ENCODE peak calls at places on chromosomes 13 and 19, in six cellular contexts. N, A, F, M, U and J are unnamed samples. For H3K4me1 and H3K27me3, the result is how much of the 10 kb centered on the place peaks cover.

GRCh38 chr13:22848539-22849052 is 332.2 kb upstream of the SGCG start:
- DNase-seq in N (no peak), A (no peak), F (no peak), M (no peak), U (no peak), J (no peak)

GRCh38 chr13:25276748-25277147 is 10.5 kb downstream of the MTMR6 start:
- DNase-seq in N (no peak), A (no peak), F (no peak), M (no peak), U (no peak), J (no peak)

GRCh38 chr13:46134961-46135522 is 30.2 kb upstream of the CPB2 start:
- DNase-seq in N (no peak), A (no peak), F (no peak), M (no peak), U (peak), J (no peak)

GRCh38 chr13:30334663-30335386 is 27.5 kb upstream of the KATNAL1 start:
- DNase-seq in N (peak), A (no peak), F (peak), M (peak), U (peak), J (no peak)

GRCh38 chr19:2043864-2044708 is 7.0 kb downstream of the MKNK2 start:
- DNase-seq in N (no peak), A (no peak), F (no peak), M (no peak), U (no peak), J (peak)

GRCh38 chr13:30923423-30923822 is 9.0 kb upstream of the TEX26 start:
- DNase-seq in N (no peak), A (no peak), F (no peak), M (no peak), U (no peak), J (no peak)

GRCh38 chr13:83819611-83820010 is 62.7 kb downstream of the SLITRK1 start:
- DNase-seq in N (no peak), A (no peak), F (no peak), M (no peak), U (no peak), J (no peak)

GRCh38 chr19:49492573-49493411 is 3.4 kb upstream of the RPS11 start:
- DNase-seq in N (no peak), A (no peak), F (no peak), M (no peak), U (no peak), J (no peak)

GRCh38 chr13:74115138-74115537 is 19.1 kb downstream of the KLF12 start:
- DNase-seq in N (no peak), A (no peak), F (no peak), M (no peak), U (no peak), J (no peak)

GRCh38 chr19:41218615-41219507 is at the start of gene AXL:
- DNase-seq in N (no peak), A (peak), F (peak), M (peak), U (peak), J (peak)

DNA sequence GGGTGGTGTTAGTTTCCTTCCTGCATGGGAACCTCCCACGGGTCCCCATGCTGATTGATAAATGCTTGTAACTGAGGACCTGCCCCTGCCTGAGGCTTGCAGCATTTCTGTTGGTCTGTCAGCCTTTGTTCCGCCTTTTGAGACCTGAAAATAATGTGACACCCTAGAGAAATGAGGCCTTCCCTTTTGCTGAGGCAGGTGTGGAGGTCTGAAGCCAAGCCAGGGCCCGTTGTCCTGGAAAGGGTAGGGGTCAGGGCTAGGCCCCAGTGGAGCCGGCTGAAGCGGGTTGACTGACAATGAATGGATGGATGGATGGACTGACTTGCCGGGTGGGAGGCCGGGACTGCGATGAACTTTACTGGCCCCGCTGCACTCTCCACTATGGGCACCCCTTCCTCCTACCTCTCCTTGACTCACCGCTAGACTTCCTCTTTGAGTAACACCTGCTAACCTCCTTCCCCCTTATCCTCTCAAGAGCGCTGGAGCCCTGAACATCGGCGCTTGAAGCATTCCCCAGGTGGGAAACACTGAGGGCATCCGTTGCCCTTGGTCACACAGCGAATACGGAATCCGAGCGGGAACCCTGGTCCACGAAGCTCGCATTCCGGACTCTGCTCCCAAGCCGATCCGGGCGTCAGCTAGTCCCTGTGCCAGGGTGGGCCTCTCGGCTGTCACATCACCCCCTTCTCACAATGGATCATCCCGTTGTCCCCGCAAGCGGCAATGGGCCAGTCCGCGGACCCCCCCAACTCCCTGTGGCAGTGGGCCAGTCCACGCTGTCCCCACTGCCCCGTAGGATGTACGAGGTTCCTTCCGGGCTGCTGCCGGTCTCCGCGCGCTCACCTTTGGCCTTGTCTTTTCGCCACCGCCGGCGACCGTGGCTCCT is 4.4 kb downstream of the LIPE start:
- DNase-seq in N (peak), A (no peak), F (no peak), M (no peak), U (no peak), J (no peak)
- H3K4me1 ChIP-seq in N (under half), A (under half), F (under half), M (under half), U (under half), J (under half)

DNA sequence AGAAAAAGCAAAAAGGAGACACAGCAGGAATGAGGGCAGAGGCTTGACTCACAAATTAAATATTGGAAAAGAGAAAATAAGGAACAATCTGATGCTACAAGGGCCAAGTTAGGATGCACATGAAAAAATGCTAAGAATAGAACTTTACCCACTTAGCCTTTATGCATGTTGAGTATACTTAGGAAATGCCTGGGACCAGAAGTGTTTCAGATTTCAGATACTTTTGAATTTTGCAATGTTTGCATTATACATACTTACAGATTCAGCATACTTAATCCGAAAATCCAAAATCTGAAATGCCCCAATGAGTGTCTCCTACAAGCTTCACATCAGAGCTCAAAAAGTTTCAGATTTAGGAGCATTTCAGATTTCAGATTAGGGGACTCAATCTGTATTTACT is 262.3 kb downstream of the ABCC4 start:
- DNase-seq in N (no peak), A (no peak), F (no peak), M (no peak), U (no peak), J (no peak)
- H3K27me3 ChIP-seq in N (under half), A (under half), F (under half), M (under half), U (under half), J (under half)

DNA sequence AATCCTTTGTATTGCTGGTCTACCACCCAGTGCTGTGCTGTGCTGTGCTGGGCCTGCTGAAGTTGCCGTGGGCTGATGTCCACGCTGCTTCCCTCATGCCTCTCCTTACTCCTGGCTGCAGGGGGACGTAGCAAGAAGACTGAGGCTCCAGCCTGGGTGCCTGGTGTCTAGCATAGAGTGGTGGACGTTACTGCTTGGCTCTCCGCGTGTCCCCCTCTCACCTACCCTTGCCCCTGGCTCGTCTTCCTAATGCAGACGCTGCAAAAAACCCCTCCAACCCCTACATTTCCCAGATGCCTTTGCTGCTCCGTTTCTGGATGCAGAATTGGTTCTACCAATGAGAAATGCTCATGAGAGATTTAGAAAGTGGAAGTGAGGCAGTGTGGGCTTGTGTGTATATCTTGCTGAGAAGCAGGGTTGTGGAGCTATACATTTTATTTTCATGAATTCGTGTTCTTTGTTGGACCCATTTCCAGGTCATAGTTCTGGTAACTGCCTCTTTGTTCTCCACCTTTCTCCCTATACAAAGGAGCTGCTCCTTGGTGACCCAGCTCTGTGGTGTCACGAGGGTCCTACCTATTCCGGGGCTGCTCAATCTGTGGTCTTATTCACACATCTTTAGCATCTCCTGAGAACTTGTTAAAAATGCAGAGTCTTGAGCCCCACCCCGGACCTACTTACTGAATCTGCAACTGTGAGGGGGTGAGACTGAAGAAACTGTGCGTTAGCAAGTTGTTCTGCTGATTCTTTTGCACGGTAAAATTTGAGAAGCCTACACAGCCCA is 7.9 kb upstream of the DENND1C start:
- DNase-seq in N (no peak), A (no peak), F (no peak), M (no peak), U (no peak), J (no peak)
- H3K27ac ChIP-seq in N (no peak), A (no peak), F (no peak), M (no peak), U (no peak), J (no peak)

GRCh38 chr19:45350477-45351058 is 10.0 kb downstream of the KLC3 start:
- DNase-seq in N (no peak), A (no peak), F (no peak), M (no peak), U (no peak), J (no peak)
- H3K4me1 ChIP-seq in N (under half), A (under half), F (under half), M (under half), U (under half), J (under half)

GRCh38 chr13:28819748-28820098 is 416 bp upstream of the MTUS2 start:
- DNase-seq in N (peak), A (peak), F (peak), M (peak), U (no peak), J (peak)
- H3K27me3 ChIP-seq in N (under half), A (half or more), F (under half), M (under half), U (under half), J (under half)

GRCh38 chr13:110643768-110644421 is 28.6 kb downstream of the NAXD start:
- DNase-seq in N (no peak), A (no peak), F (no peak), M (no peak), U (no peak), J (no peak)
- H3K27ac ChIP-seq in N (no peak), A (no peak), F (no peak), M (no peak), U (no peak), J (no peak)